ENCODE peak calls at places on chromosomes 16 and 17, in eight cellular contexts. I, X, M, A, S, K, L and D are unnamed samples.

GRCh38 chr16:4115941-4116327 is 308 bp downstream of the ADCY9 start:
- DNase-seq in I (no peak), X (no peak), M (no peak), A (no peak), S (no peak), K (no peak), L (no peak), D (no peak)

GRCh38 chr16:86029131-86029741 is 130.3 kb downstream of the IRF8 start:
- DNase-seq in I (no peak), X (peak), M (peak), A (no peak), S (no peak), K (peak), L (peak), D (peak)

GRCh38 chr16:17273142-17273561 is 197.6 kb downstream of the XYLT1 start:
- DNase-seq in I (no peak), X (peak), M (peak), A (no peak), S (no peak), K (peak), L (no peak), D (no peak)

GRCh38 chr17:17963066-17963465 is 9.1 kb downstream of the TOM1L2 start:
- DNase-seq in I (no peak), X (no peak), M (no peak), A (no peak), S (no peak), K (no peak), L (no peak), D (no peak)

GRCh38 chr16:31141489-31142108 is 6.1 kb upstream of the PRSS8 start:
- DNase-seq in I (peak), X (no peak), M (no peak), A (peak), S (no peak), K (peak), L (peak), D (peak)

GRCh38 chr17:75832164-75832651 is 12.0 kb downstream of the UNC13D start:
- DNase-seq in I (no peak), X (no peak), M (no peak), A (no peak), S (no peak), K (no peak), L (peak), D (no peak)

GRCh38 chr16:20851601-20852000 is 45.3 kb downstream of the REXO5 start:
- DNase-seq in I (no peak), X (peak), M (peak), A (no peak), S (peak), K (peak), L (no peak), D (peak)

GRCh38 chr17:17533901-17534441 is 37.8 kb upstream of the RASD1 start:
- DNase-seq in I (no peak), X (no peak), M (no peak), A (no peak), S (no peak), K (no peak), L (no peak), D (no peak)

GRCh38 chr17:66190738-66191606 is 961 bp downstream of the CEP112 start:
- DNase-seq in I (no peak), X (no peak), M (no peak), A (no peak), S (peak), K (no peak), L (no peak), D (peak)

GRCh38 chr17:58121925-58122324 is 26.3 kb upstream of the OR4D1 start:
- DNase-seq in I (peak), X (no peak), M (no peak), A (peak), S (no peak), K (no peak), L (peak), D (no peak)

GRCh38 chr16:87930456-87930855 is 5.9 kb downstream of the CA5A start:
- DNase-seq in I (peak), X (no peak), M (no peak), A (peak), S (peak), K (no peak), L (peak), D (no peak)

GRCh38 chr16:12664334-12664733 is 139.4 kb downstream of the CPPED1 start:
- DNase-seq in I (no peak), X (no peak), M (no peak), A (no peak), S (no peak), K (no peak), L (no peak), D (no peak)

GRCh38 chr17:80863626-80864025 is 128.0 kb upstream of the CHMP6 start:
- DNase-seq in I (no peak), X (no peak), M (no peak), A (no peak), S (no peak), K (no peak), L (no peak), D (no peak)

GRCh38 chr16:89918453-89919347 is at the start of gene MC1R:
- DNase-seq in I (peak), X (no peak), M (no peak), A (peak), S (peak), K (no peak), L (peak), D (no peak)

GRCh38 chr17:64172510-64172909 is 42.6 kb upstream of the ERN1 start:
- DNase-seq in I (no peak), X (no peak), M (no peak), A (no peak), S (no peak), K (no peak), L (no peak), D (no peak)
- TF ChIP-seq CTCF in I (no peak), X (no peak), M (no peak), A (no peak), S (no peak), K (no peak), L (no peak), D (peak)

DNA sequence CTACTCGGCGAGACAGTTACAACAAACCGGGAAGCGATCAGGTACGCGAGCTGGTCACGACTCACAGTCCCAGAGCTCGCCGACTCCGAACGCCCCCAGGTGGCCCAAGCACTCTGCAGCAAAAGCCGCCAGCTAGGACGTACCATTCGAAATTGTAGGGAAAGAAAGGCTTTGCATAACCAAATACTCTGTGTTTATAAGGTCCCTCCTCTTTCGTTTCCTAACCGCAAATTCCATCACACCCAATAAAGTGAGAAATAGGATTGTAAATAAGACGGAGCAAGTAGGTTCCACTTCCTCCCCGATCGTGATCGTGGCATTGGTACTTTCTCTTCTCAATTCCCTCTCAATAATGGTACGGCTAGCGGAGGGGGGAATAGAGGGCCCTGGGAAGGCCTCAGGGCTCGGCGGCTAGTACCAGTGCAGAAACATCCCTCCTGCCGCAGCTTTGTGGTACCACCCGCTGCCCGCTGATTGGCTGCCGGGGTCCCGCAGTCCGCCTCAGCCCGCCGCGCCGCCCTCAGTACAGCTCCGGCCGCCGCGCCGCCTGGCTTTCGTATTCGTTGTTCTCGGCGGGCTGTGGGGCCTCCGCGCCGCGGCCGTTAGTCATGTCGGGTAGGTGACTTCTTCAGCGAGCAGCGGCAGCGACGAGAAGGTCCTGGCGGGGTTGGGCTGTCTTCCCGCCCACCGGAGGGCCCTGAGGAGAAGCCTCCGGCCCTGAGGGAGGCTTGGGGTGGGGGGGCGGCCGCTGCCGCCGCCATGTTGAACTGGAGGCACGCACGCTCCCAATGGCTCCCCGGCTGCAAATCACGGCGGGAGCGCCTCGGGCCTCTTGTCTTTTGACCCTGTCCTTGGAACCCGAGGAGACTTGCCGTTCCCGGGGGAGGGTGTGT is at the start of gene TAF15:
- DNase-seq in I (peak), X (peak), M (peak), A (peak), S (peak), K (peak), L (peak), D (peak)
- TF ChIP-seq CTCF in I (peak), X (peak), M (peak), A (no peak), S (peak), K (peak), L (peak), D (peak)

GRCh38 chr16:55330726-55331647 is 7.0 kb downstream of the IRX6 start:
- DNase-seq in I (peak), X (no peak), M (no peak), A (peak), S (peak), K (no peak), L (peak), D (peak)
- TF ChIP-seq CTCF in I (no peak), X (no peak), M (no peak), A (no peak), S (no peak), K (no peak), L (no peak), D (no peak)

GRCh38 chr17:36653374-36653773 is 52.0 kb downstream of the MRM1 start:
- DNase-seq in I (no peak), X (no peak), M (no peak), A (no peak), S (no peak), K (no peak), L (no peak), D (no peak)

GRCh38 chr17:36661688-36662087 is 60.3 kb downstream of the MRM1 start:
- DNase-seq in I (no peak), X (no peak), M (no peak), A (no peak), S (no peak), K (no peak), L (no peak), D (no peak)

GRCh38 chr17:36657390-36657762 is 56.0 kb downstream of the MRM1 start:
- DNase-seq in I (no peak), X (no peak), M (no peak), A (peak), S (no peak), K (no peak), L (no peak), D (no peak)

GRCh38 chr17:36661047-36661666 is 59.8 kb downstream of the MRM1 start:
- DNase-seq in I (no peak), X (no peak), M (no peak), A (no peak), S (no peak), K (no peak), L (no peak), D (no peak)

DNA sequence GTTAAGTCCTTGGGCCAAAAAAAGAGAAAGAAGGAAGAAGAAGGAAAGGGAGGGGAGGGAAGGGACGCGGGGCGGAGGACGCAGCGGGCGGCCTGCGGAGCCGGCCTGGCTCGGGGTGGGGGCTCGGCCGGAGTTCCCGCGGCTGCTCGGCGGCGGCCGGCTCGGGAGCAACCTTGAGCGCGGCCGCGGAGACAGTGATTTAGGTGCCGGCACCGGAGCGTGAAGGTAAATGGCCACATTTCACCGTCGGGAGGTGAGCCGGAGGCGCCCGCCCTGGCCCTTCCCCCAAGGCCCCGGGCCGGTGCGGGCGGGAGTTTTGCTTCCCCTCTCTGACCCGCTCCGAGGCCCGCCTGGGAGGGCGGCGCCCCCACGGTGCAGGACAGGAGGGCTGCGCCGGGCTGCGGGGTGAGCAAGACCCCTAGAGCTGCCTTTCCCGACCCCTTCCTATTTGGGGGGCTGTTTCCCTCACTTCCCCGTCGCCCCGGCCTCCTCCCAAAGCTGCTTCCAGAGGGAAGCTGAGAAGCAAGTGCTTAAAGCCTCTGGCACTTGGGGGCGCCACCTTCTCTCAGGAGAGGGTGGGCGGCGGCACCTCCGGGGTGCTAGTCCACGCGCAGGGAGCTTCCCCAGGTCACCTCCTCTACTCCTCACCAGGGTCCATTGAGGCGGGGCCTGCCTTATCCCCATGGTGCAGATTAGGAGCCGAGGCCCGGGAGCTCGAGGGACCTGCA is 56.5 kb downstream of the MRM1 start:
- DNase-seq in I (peak), X (peak), M (no peak), A (peak), S (peak), K (no peak), L (peak), D (no peak)
- TF ChIP-seq CTCF in I (peak), X (no peak), M (peak), A (no peak), S (peak), K (peak), L (peak), D (no peak)